ENCODE peak calls at places on chromosomes 5 and 9, in seven cellular contexts. F, J, Z, C, M, Q and V are unnamed samples.

GRCh38 chr5:175655411-175655810 is 2.5 kb upstream of the HRH2 start:
- DNase-seq in C (no peak), Z (no peak), F (no peak), Q (no peak), J (no peak), M (no peak), V (no peak)

GRCh38 chr9:68507098-68507795 is 33.4 kb downstream of the TMEM252 start:
- DNase-seq in C (no peak), Z (no peak), Q (peak), M (peak), F (no peak), J (no peak), V (no peak)

GRCh38 chr5:91079037-91079436 is 304.1 kb downstream of the ARRDC3 start:
- DNase-seq in M (no peak), J (no peak), C (no peak), F (no peak), Q (no peak), Z (no peak), V (no peak)

GRCh38 chr9:68949271-68950000 is 64.5 kb downstream of the PRKACG start:
- DNase-seq in F (no peak), Q (peak), M (no peak), J (peak), Z (no peak), C (peak), V (peak)

GRCh38 chr5:6632324-6632930 is 417 bp downstream of the NSUN2 start:
- DNase-seq in C (no peak), F (peak), J (peak), Z (no peak), M (peak), Q (no peak), V (no peak)

GRCh38 chr9:110208031-110208430 is at the start of gene C9orf152:
- DNase-seq in C (peak), Z (no peak), Q (no peak), J (no peak), F (no peak), M (no peak), V (peak)

GRCh38 chr5:160183075-160183474 is 46.2 kb upstream of the FABP6 start:
- DNase-seq in F (no peak), C (no peak), M (peak), Z (no peak), J (no peak), Q (no peak), V (no peak)

GRCh38 chr5:159316519-159317383 is 13.5 kb downstream of the IL12B start:
- DNase-seq in C (peak), Z (no peak), M (peak), Q (no peak), J (no peak), F (no peak), V (peak)

GRCh38 chr5:72559866-72560766 is 52.9 kb upstream of the ZNF366 start:
- DNase-seq in J (no peak), C (no peak), M (no peak), Z (no peak), F (no peak), Q (no peak), V (no peak)

GRCh38 chr9:101418518-101419111 is 17.0 kb downstream of the ALDOB start:
- DNase-seq in F (no peak), C (no peak), J (no peak), Q (no peak), Z (no peak), M (no peak), V (no peak)

GRCh38 chr9:126219717-126220116 is 106.9 kb upstream of the MVB12B start:
- DNase-seq in M (no peak), Q (no peak), Z (no peak), F (no peak), J (no peak), C (no peak), V (no peak)

GRCh38 chr5:84453405-84453804 is 68.7 kb upstream of the EDIL3 start:
- DNase-seq in C (no peak), Z (no peak), M (no peak), J (no peak), F (no peak), Q (no peak), V (no peak)

GRCh38 chr5:2188661-2189060 is 305.9 kb upstream of the IRX4 start:
- DNase-seq in F (no peak), Q (no peak), M (no peak), Z (no peak), C (no peak), J (no peak), V (no peak)

GRCh38 chr5:88734191-88734640 is 148.8 kb downstream of the MEF2C start:
- DNase-seq in F (no peak), Q (no peak), J (peak), C (no peak), Z (no peak), M (no peak), V (peak)

GRCh38 chr5:88734983-88735382 is 148.0 kb downstream of the MEF2C start:
- DNase-seq in Q (no peak), C (no peak), M (no peak), F (no peak), Z (no peak), J (peak), V (peak)

GRCh38 chr5:88732862-88733261 is 150.1 kb downstream of the MEF2C start:
- DNase-seq in Z (no peak), Q (no peak), F (no peak), C (no peak), M (no peak), J (no peak), V (no peak)

GRCh38 chr5:88729476-88730182 is 153.4 kb downstream of the MEF2C start:
- DNase-seq in Q (peak), C (peak), J (peak), Z (peak), F (peak), M (peak), V (peak)

GRCh38 chr5:88732181-88732633 is 150.8 kb downstream of the MEF2C start:
- DNase-seq in Z (no peak), Q (peak), J (peak), C (no peak), F (peak), M (no peak), V (peak)
- TF ChIP-seq POLR2A in Z (no peak), Q (no peak), J (no peak), C (no peak), F (no peak), M (no peak), V (no peak)

GRCh38 chr9:35756743-35757526 is 2.9 kb upstream of the MSMP start:
- DNase-seq in M (peak), Q (peak), F (peak), Z (no peak), C (peak), J (peak), V (peak)
- TF ChIP-seq POLR2A in M (peak), Q (peak), F (no peak), Z (no peak), C (peak), J (peak), V (peak)

DNA sequence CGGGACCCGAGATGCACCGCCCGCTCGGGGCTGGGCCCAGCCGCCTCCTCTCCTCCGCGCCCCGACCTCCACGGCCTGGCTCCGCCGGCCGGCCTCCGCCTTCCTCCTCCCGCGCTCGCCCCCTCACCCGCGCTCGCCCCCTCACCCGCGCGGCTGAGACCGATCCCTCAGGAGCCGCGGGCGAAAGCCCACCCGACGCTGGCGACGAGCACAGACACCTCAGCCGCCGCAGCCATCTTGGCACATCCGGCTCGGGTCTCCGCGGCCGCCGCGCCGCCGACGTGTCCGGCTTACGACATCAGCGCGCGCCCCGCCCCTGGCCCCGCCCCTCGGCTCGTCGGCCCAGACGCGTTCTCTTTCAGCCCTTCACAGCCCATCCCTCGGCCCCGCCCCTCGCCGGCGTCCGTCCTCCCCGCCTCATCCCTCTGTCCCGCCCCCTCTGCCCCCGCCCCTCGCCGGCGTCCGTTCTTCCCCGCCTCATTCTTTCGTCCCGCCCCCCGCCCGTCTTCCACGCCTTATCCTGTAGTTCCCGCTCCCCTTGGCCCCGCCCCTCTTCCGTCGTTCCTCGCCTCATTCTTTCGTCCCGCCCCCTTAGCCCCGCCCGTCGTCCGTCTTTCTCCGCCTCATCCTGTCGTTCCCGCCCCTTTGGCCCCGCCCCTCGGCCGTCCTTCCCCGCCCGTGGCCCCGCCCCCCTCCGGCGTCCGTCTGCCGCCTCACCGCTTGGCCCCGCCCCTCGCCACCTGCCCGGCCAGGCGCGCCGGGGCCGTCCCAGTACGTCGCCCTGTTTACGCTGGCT is at the start of gene SEC16A:
- DNase-seq in M (peak), C (peak), Q (peak), F (peak), Z (peak), J (peak), V (peak)
- TF ChIP-seq POLR2A in M (peak), C (peak), Q (peak), F (peak), Z (peak), J (peak), V (peak)

GRCh38 chr9:124295097-124295794 is 37.5 kb downstream of the NEK6 start:
- DNase-seq in C (no peak), Z (no peak), F (peak), M (no peak), J (no peak), Q (no peak), V (peak)
- TF ChIP-seq POLR2A in C (no peak), Z (no peak), F (no peak), M (no peak), J (no peak), Q (no peak), V (no peak)

GRCh38 chr9:117547904-117548303 is 133.0 kb upstream of the ASTN2 start:
- DNase-seq in C (no peak), Q (no peak), F (no peak), M (no peak), Z (no peak), J (no peak), V (no peak)

GRCh38 chr9:117547321-117547720 is 132.5 kb upstream of the ASTN2 start:
- DNase-seq in F (no peak), Z (no peak), M (no peak), J (no peak), C (no peak), Q (no peak), V (no peak)

GRCh38 chr9:117548556-117548955 is 133.7 kb upstream of the ASTN2 start:
- DNase-seq in C (no peak), M (no peak), Z (no peak), J (no peak), F (no peak), Q (no peak), V (no peak)

GRCh38 chr9:117545846-117546245 is 131.0 kb upstream of the ASTN2 start:
- DNase-seq in C (no peak), F (no peak), Q (no peak), J (no peak), M (no peak), Z (no peak), V (no peak)

GRCh38 chr9:117546894-117547293 is 132.0 kb upstream of the ASTN2 start:
- DNase-seq in M (no peak), Q (peak), F (no peak), J (no peak), C (peak), Z (no peak), V (peak)
- TF ChIP-seq POLR2A in M (no peak), Q (no peak), F (no peak), J (no peak), C (no peak), Z (no peak), V (no peak)

DNA sequence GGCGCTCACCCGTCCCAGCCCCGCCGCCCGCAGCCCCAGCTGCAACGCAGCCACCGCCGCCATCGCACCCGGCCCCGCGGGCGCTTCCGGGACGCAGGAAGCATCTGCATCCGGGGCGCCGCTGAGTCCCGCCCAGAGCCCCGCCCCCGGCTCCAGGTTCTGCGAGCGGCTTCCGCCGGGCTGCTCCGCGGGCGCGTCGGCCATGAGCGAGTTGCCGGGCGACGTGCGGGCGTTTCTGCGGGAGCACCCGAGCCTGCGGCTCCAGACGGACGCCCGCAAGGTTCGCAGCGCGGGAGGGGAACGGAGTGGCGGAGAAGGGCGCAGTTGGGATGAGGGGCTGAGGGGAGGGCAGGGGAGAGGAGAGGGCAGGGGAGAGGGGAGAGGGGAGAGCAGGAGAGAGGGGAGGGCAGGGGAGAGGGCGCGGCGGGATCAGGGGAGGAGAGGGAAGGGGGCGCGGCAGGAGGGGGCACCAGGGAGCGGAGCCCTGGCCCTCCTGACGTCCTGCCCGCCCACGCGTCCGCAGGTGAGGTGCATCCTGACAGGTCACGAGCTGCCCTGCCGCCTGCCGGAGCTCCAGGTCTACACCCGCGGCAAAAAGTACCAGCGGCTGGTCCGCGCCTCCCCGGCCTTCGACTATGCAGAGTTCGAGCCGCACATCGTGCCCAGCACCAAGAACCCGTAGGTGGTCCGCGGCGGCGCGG is at the start of the genes SURF1 and SURF2:
- DNase-seq in C (peak), J (peak), F (peak), M (peak), Q (peak), Z (peak), V (peak)
- TF ChIP-seq POLR2A in C (peak), J (peak), F (no peak), M (peak), Q (peak), Z (no peak), V (peak)

GRCh38 chr9:114611516-114612271 is 603 bp downstream of the TMEM268 start:
- DNase-seq in M (peak), J (peak), F (peak), C (peak), Q (peak), Z (peak), V (peak)
- TF ChIP-seq POLR2A in M (no peak), J (peak), F (no peak), C (peak), Q (no peak), Z (no peak), V (no peak)